ENCODE peak calls at places on chromosomes 12 and 14, in seven cellular contexts. K is transverse colon, I is upper lobe of right lung, E is PC-3, M is K562, B is cardiac muscle cell, O is astrocyte. P is an unnamed sample.

GRCh38 chr12:18158774-18159557 is 69.0 kb upstream of the RERGL start:
- DNase-seq in K (no peak), I (no peak), E (peak; percentile 49), M (peak; percentile 35), B (peak; percentile 58), O (no peak), P (no peak)

GRCh38 chr14:91898256-91898843 is 31.0 kb upstream of the TC2N start:
- DNase-seq in K (no peak), I (no peak), E (no peak), M (no peak), B (no peak), O (no peak), P (no peak)

GRCh38 chr14:52879958-52880357 is 70.9 kb downstream of the FERMT2 start:
- DNase-seq in K (no peak), I (no peak), E (peak; percentile 9), M (no peak), B (no peak), O (peak; percentile 79), P (no peak)

GRCh38 chr12:5096241-5096880 is 52.7 kb downstream of the KCNA5 start:
- DNase-seq in K (no peak), I (no peak), E (peak; percentile 16), M (no peak), B (peak; percentile 47), O (peak; percentile 72), P (no peak)

GRCh38 chr12:115010324-115010995 is 326.5 kb upstream of the TBX3 start:
- DNase-seq in K (no peak), I (no peak), E (peak; percentile 91), M (no peak), B (no peak), O (no peak), P (no peak)

GRCh38 chr12:107570721-107571120 is 114.9 kb upstream of the PWP1 start:
- DNase-seq in K (peak; percentile 41), I (no peak), E (peak; percentile 28), M (no peak), B (no peak), O (peak; percentile 39), P (no peak)

GRCh38 chr12:94677778-94678177 is 27.4 kb upstream of the TMCC3 start:
- DNase-seq in K (no peak), I (no peak), E (peak; percentile 21), M (no peak), B (no peak), O (no peak), P (no peak)

GRCh38 chr12:93080452-93080851 is 151.4 kb upstream of the EEA1 start:
- DNase-seq in K (no peak), I (no peak), E (no peak), M (no peak), B (no peak), O (no peak), P (no peak)

GRCh38 chr12:64691793-64692583 is 67.2 kb downstream of the GNS start:
- DNase-seq in K (no peak), I (no peak), E (no peak), M (no peak), B (no peak), O (no peak), P (no peak)

GRCh38 chr12:47954058-47954457 is 9.3 kb upstream of the TMEM106C start:
- DNase-seq in K (peak; percentile 46), I (no peak), E (peak; percentile 21), M (no peak), B (no peak), O (no peak), P (peak; percentile 36)

GRCh38 chr14:52354257-52354656 is 40.1 kb downstream of the PTGER2 start:
- DNase-seq in K (no peak), I (no peak), E (peak; percentile 54), M (no peak), B (no peak), O (no peak), P (no peak)

GRCh38 chr14:35814371-35815005 is 5.4 kb upstream of the RALGAPA1 start:
- DNase-seq in K (peak; percentile 77), I (no peak), E (peak; percentile 74), M (peak; percentile 70), B (peak; percentile 75), O (peak; percentile 8), P (no peak)

GRCh38 chr12:22981711-22982110 is 356.7 kb downstream of the ETNK1 start:
- DNase-seq in K (no peak), I (no peak), E (no peak), M (peak; percentile 4), B (peak; percentile 26), O (no peak), P (no peak)

GRCh38 chr14:72666610-72667009 is 227.3 kb downstream of the DPF3 start:
- DNase-seq in K (no peak), I (no peak), E (peak; percentile 99), M (no peak), B (no peak), O (peak; percentile 86), P (no peak)

GRCh38 chr14:35242599-35243311 is 49.4 kb upstream of the PSMA6 start:
- DNase-seq in K (no peak), I (no peak), E (no peak), M (no peak), B (no peak), O (no peak), P (no peak)

GRCh38 chr14:22837059-22837749 is 819 bp downstream of the MMP14 start:
- DNase-seq in K (peak; percentile 58), I (peak; percentile 84), E (peak; percentile 63), M (no peak), B (peak; percentile 64), O (no peak), P (no peak)

GRCh38 chr14:68300608-68301007 is 481.0 kb downstream of the RAD51B start:
- DNase-seq in K (no peak), I (no peak), E (no peak), M (no peak), B (no peak), O (no peak), P (no peak)

GRCh38 chr14:65038966-65039365 is 52.3 kb downstream of the FNTB start:
- DNase-seq in K (no peak), I (no peak), E (no peak), M (no peak), B (peak; percentile 3), O (no peak), P (no peak)

GRCh38 chr12:13228579-13228978 is 32.1 kb downstream of the EMP1 start:
- DNase-seq in K (no peak), I (no peak), E (no peak), M (no peak), B (no peak), O (no peak), P (no peak)

GRCh38 chr12:7905071-7905470 is 30.9 kb downstream of the SLC2A3 start:
- DNase-seq in K (no peak), I (no peak), E (peak; percentile 11), M (no peak), B (no peak), O (no peak), P (no peak)

GRCh38 chr12:48883305-48884171 is 17.9 kb upstream of the RND1 start:
- DNase-seq in K (no peak), I (no peak), E (no peak), M (no peak), B (no peak), O (no peak), P (no peak)

GRCh38 chr14:54252072-54252730 is 144.6 kb upstream of the CDKN3 start:
- DNase-seq in K (no peak), I (no peak), E (peak; percentile 100), M (no peak), B (no peak), O (peak; percentile 97), P (peak; percentile 91)

GRCh38 chr12:122491991-122492390 is 8.7 kb downstream of the ZCCHC8 start:
- DNase-seq in K (no peak), I (no peak), E (no peak), M (no peak), B (no peak), O (no peak), P (no peak)

GRCh38 chr12:41333988-41334387 is 145.9 kb downstream of the PDZRN4 start:
- DNase-seq in K (no peak), I (no peak), E (no peak), M (no peak), B (no peak), O (no peak), P (no peak)

GRCh38 chr12:41944241-41944640 is 200.4 kb downstream of the GXYLT1 start:
- DNase-seq in K (no peak), I (no peak), E (no peak), M (no peak), B (no peak), O (peak; percentile 89), P (no peak)

GRCh38 chr14:50932592-50933500 is 11.4 kb downstream of the PYGL start:
- DNase-seq in K (no peak), I (no peak), E (no peak), M (no peak), B (no peak), O (peak; percentile 28), P (no peak)
- H3K36me3 ChIP-seq in K (no peaks in the 10 kb centered on the region), I (peaks cover 42% of the 10 kb centered on the region), E (peaks cover 48% of the 10 kb centered on the region), M (peaks cover 19% of the 10 kb centered on the region), B (no peaks in the 10 kb centered on the region), O (no peaks in the 10 kb centered on the region), P (peaks cover 93% of the 10 kb centered on the region)

GRCh38 chr14:76151398-76152332 is at the start of gene GPATCH2L:
- DNase-seq in K (peak; percentile 96), I (peak; percentile 97), E (peak; percentile 92), M (peak; percentile 92), B (peak; percentile 95), O (peak; percentile 69), P (peak; percentile 94)

GRCh38 chr14:76152333-76152681 is 585 bp downstream of the GPATCH2L start:
- DNase-seq in K (peak; percentile 63), I (peak; percentile 77), E (peak; percentile 80), M (peak; percentile 82), B (peak; percentile 58), O (peak; percentile 84), P (peak; percentile 93)

GRCh38 chr14:76154539-76155126 is 2.9 kb downstream of the GPATCH2L start:
- DNase-seq in K (no peak), I (no peak), E (no peak), M (peak; percentile 8), B (no peak), O (no peak), P (no peak)

GRCh38 chr14:76149196-76149595 is 2.5 kb upstream of the GPATCH2L start:
- DNase-seq in K (no peak), I (no peak), E (no peak), M (no peak), B (no peak), O (no peak), P (no peak)

GRCh38 chr14:76153919-76154318 is 2.2 kb downstream of the GPATCH2L start:
- DNase-seq in K (no peak), I (no peak), E (no peak), M (no peak), B (no peak), O (no peak), P (no peak)
- H3K36me3 ChIP-seq in K (peaks cover 6% of the 10 kb centered on the region), I (peaks cover 28% of the 10 kb centered on the region), E (peaks cover 33% of the 10 kb centered on the region), M (peaks cover 52% of the 10 kb centered on the region), B (peaks cover 11% of the 10 kb centered on the region), O (peaks cover 20% of the 10 kb centered on the region), P (peaks cover 57% of the 10 kb centered on the region)

DNA sequence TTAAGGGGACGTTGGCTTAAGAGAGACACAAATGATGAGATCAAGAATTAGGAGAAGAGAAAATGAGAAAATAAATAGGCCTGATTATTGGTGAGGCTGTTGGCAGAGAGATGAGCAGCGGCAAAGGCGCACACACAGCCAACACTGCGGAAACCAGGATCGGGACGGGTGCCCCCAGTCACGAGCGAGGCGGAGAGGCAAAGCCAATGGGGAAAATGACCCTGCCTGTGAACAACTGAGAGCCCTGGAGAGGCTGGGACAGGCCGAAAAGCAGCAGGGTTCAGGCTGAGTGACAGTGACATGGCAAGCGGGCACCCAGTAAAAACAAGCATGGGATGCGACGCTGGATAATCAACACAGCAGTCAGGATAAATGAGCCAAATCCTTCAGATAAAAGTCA is 21.0 kb downstream of the SLC15A4 start:
- DNase-seq in K (no peak), I (no peak), E (no peak), M (no peak), B (no peak), O (no peak), P (no peak)
- H3K36me3 ChIP-seq in K (peaks cover 59% of the 10 kb centered on the region), I (peaks cover 65% of the 10 kb centered on the region), E (peaks cover 55% of the 10 kb centered on the region), M (peaks cover 59% of the 10 kb centered on the region), B (peaks cover 21% of the 10 kb centered on the region), O (peaks cover 20% of the 10 kb centered on the region), P (peaks cover 82% of the 10 kb centered on the region)

GRCh38 chr14:64012003-64012402 is 159.2 kb downstream of the SYNE2 start:
- DNase-seq in K (no peak), I (no peak), E (no peak), M (no peak), B (no peak), O (no peak), P (no peak)
- H3K36me3 ChIP-seq in K (peaks cover 11% of the 10 kb centered on the region), I (peaks cover 16% of the 10 kb centered on the region), E (no peaks in the 10 kb centered on the region), M (no peaks in the 10 kb centered on the region), B (no peaks in the 10 kb centered on the region), O (no peaks in the 10 kb centered on the region), P (peaks cover 15% of the 10 kb centered on the region)